ENCODE peak calls at places on chromosome 14, in eight cellular contexts. J is skeletal muscle cell; X is nephron progenitor cell; B is left colon; M is T-helper 2 cell; V is NCI-H82; K is activated T-cell treated with anti-CD3 and anti-CD28 coated beads, Interleukin-2, amount 50 U/mL, for 72 hours; G is hippocampal formation. Q is an unnamed sample.

GRCh38 chr14:68884031-68885030 is 91.5 kb upstream of the ZFP36L1 start:
- DNase-seq in J (peak; percentile 80), X (no peak), B (peak; percentile 23), M (no peak), V (no peak), K (no peak), G (no peak), Q (no peak)

GRCh38 chr14:45698462-45699134 is 445.6 kb upstream of the MIS18BP1 start:
- DNase-seq in J (no peak), X (no peak), B (peak; percentile 27), M (no peak), V (peak; percentile 82), K (no peak), G (no peak), Q (no peak)

GRCh38 chr14:61710853-61711817 is 15.8 kb downstream of the HIF1A start:
- DNase-seq in J (no peak), X (no peak), B (no peak), M (no peak), V (no peak), K (no peak), G (no peak), Q (no peak)

GRCh38 chr14:67477926-67478915 is 10.3 kb downstream of the TMEM229B start:
- DNase-seq in J (no peak), X (no peak), B (no peak), M (no peak), V (no peak), K (no peak), G (no peak), Q (no peak)

GRCh38 chr14:63974176-63974575 is 121.4 kb downstream of the SYNE2 start:
- DNase-seq in J (no peak), X (no peak), B (no peak), M (no peak), V (no peak), K (no peak), G (no peak), Q (no peak)

GRCh38 chr14:105328678-105329390 is 14.3 kb downstream of the PACS2 start:
- DNase-seq in J (no peak), X (no peak), B (no peak), M (no peak), V (no peak), K (no peak), G (no peak), Q (no peak)

GRCh38 chr14:67532998-67533753 is at the start of gene PLEKHH1:
- DNase-seq in J (no peak), X (peak; percentile 81), B (peak; percentile 88), M (peak; percentile 18), V (peak; percentile 81), K (peak; percentile 65), G (peak; percentile 94), Q (peak; percentile 75)

GRCh38 chr14:33165144-33165925 is 226.7 kb downstream of the NPAS3 start:
- DNase-seq in J (no peak), X (peak; percentile 9), B (no peak), M (no peak), V (no peak), K (no peak), G (peak; percentile 78), Q (no peak)

GRCh38 chr14:104244221-104245011 is 106.0 kb downstream of the KIF26A start:
- DNase-seq in J (no peak), X (no peak), B (no peak), M (no peak), V (no peak), K (no peak), G (no peak), Q (no peak)

GRCh38 chr14:106417224-106418049 is 891.1 kb downstream of the TMEM121 start:
- DNase-seq in J (no peak), X (peak; percentile 16), B (peak; percentile 79), M (peak; percentile 75), V (peak; percentile 54), K (peak; percentile 100), G (no peak), Q (peak; percentile 46)

GRCh38 chr14:104770851-104771272 is 17.9 kb downstream of the SIVA1 start:
- DNase-seq in J (no peak), X (no peak), B (no peak), M (no peak), V (peak; percentile 5), K (no peak), G (no peak), Q (no peak)

GRCh38 chr14:68970736-68971135 is 8.4 kb downstream of the ACTN1 start:
- DNase-seq in J (no peak), X (no peak), B (no peak), M (no peak), V (no peak), K (no peak), G (no peak), Q (no peak)

GRCh38 chr14:72711936-72712335 is 182.0 kb downstream of the DPF3 start:
- DNase-seq in J (no peak), X (no peak), B (no peak), M (no peak), V (no peak), K (no peak), G (no peak), Q (no peak)

GRCh38 chr14:69101331-69101826 is 51.5 kb downstream of the DCAF5 start:
- DNase-seq in J (peak; percentile 69), X (no peak), B (no peak), M (no peak), V (peak; percentile 47), K (peak; percentile 44), G (no peak), Q (no peak)

GRCh38 chr14:75499084-75499875 is 23.0 kb upstream of the BATF start:
- DNase-seq in J (no peak), X (no peak), B (no peak), M (no peak), V (no peak), K (peak; percentile 63), G (no peak), Q (no peak)

GRCh38 chr14:93941293-93941910 is 14.3 kb downstream of the FAM181A start:
- DNase-seq in J (peak; percentile 36), X (no peak), B (no peak), M (no peak), V (no peak), K (no peak), G (no peak), Q (no peak)

GRCh38 chr14:91595736-91596135 is 85.6 kb upstream of the PPP4R3A start:
- DNase-seq in J (no peak), X (no peak), B (no peak), M (no peak), V (no peak), K (no peak), G (no peak), Q (no peak)

GRCh38 chr14:92990456-92991430 is 67.8 kb downstream of the CHGA start:
- DNase-seq in J (no peak), X (no peak), B (no peak), M (no peak), V (peak; percentile 4), K (no peak), G (peak; percentile 8), Q (no peak)

GRCh38 chr14:77119852-77120251 is 21.7 kb downstream of the ZDHHC22 start:
- DNase-seq in J (no peak), X (no peak), B (no peak), M (no peak), V (no peak), K (no peak), G (no peak), Q (no peak)

Q was measured in WTC11.